ENCODE peak calls at places on chromosomes 11 and 22, in five cellular contexts. F is heart right ventricle, D is Panc1, M is ovary, G is tibial nerve. Z is an unnamed sample. For H3K4me1, the result is how much of the 10 kb centered on the place peaks cover.

GRCh38 chr11:65165847-65166317 is 4.2 kb upstream of the SPDYC start:
- DNase-seq in D (no peak), F (no peak), M (no peak), G (peak), Z (no peak)

GRCh38 chr11:25432376-25432775 is 899.6 kb upstream of the ANO3 start:
- DNase-seq in D (no peak), M (no peak), F (no peak), G (no peak), Z (no peak)

GRCh38 chr22:30880847-30881246 is 87.7 kb downstream of the MORC2 start:
- DNase-seq in G (no peak), F (no peak), D (no peak), M (no peak), Z (no peak)

GRCh38 chr22:40051322-40051721 is 56.6 kb downstream of the FAM83F start:
- DNase-seq in G (no peak), D (no peak), M (no peak), F (no peak), Z (no peak)

GRCh38 chr11:126406368-126406767 is 50.9 kb downstream of the ST3GAL4 start:
- DNase-seq in F (no peak), D (no peak), M (no peak), G (no peak), Z (no peak)

GRCh38 chr11:126305699-126306098 is 1.8 kb downstream of the DCPS start:
- DNase-seq in F (no peak), G (no peak), D (no peak), M (no peak), Z (no peak)

GRCh38 chr11:19680824-19681368 is 31.7 kb upstream of the NAV2 start:
- DNase-seq in D (no peak), G (no peak), M (no peak), F (no peak), Z (no peak)

GRCh38 chr11:9002920-9003572 is 755 bp downstream of the NRIP3 start:
- DNase-seq in M (no peak), D (no peak), G (no peak), F (no peak), Z (no peak)

GRCh38 chr11:46729110-46730027 is 10.4 kb downstream of the F2 start:
- DNase-seq in M (peak), D (no peak), F (no peak), G (no peak), Z (no peak)

GRCh38 chr11:126158054-126158791 is 53.2 kb downstream of the RPUSD4 start:
- DNase-seq in F (no peak), D (no peak), M (no peak), G (no peak), Z (no peak)

GRCh38 chr11:77522215-77522614 is 48.3 kb upstream of the PAK1 start:
- DNase-seq in M (no peak), G (no peak), F (no peak), D (no peak), Z (no peak)

GRCh38 chr11:70720291-70720690 is 322.0 kb downstream of the CTTN start:
- DNase-seq in D (no peak), M (no peak), F (no peak), G (no peak), Z (no peak)

GRCh38 chr22:46004105-46004866 is 27.3 kb upstream of the WNT7B start:
- DNase-seq in M (no peak), D (no peak), F (no peak), G (no peak), Z (no peak)
- H3K4me1 ChIP-seq in M (under half), D (under half), F (under half), G (under half), Z (under half)

GRCh38 chr11:14750911-14751310 is 107.3 kb downstream of the PDE3B start:
- DNase-seq in M (no peak), G (no peak), F (no peak), D (no peak), Z (no peak)
- H3K4me1 ChIP-seq in M (under half), G (under half), F (under half), D (under half), Z (under half)

DNA sequence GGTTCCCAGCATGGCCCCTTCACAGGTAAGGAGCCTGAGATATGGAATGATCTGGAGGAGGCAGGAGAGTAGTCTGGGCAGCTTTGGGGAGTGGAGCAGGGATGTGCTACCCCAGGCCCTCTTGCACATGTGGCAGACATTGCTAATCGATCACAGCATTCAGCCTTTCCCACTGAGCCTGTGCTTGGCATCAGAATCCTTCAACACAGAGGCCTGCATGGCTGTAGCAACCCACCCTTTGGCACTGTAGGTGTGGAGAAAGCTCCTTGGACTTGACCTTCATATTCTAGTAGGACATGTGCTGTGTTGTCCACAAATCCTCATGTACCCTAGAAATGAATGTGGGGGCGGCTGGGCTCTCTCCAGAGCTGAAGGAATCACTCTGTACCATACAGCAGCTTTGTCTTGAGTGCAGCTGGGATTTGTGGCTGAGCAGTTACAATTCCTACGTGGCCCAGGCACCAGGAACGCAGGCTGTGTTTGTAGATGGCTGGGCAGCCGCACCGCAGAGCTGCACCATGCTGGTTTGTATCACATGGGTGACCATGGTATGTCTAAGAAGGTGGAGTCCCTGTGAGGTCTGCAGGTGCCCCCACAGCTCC is 21.8 kb upstream of the PPP6R3 start:
- DNase-seq in F (no peak), G (no peak), D (no peak), M (no peak), Z (no peak)
- H3K4me1 ChIP-seq in F (under half), G (under half), D (under half), M (under half), Z (under half)

GRCh38 chr22:37025500-37026070 is 6.0 kb downstream of the MPST start:
- DNase-seq in F (no peak), D (no peak), G (no peak), M (no peak), Z (no peak)

GRCh38 chr22:37026325-37026724 is 6.8 kb downstream of the MPST start:
- DNase-seq in G (no peak), M (no peak), D (no peak), F (peak), Z (no peak)

GRCh38 chr22:37028692-37029674 is 9.4 kb downstream of the MPST start:
- DNase-seq in D (no peak), F (no peak), M (no peak), G (no peak), Z (no peak)

GRCh38 chr22:37024339-37025157 is 5.0 kb downstream of the MPST start:
- DNase-seq in F (no peak), D (no peak), G (no peak), M (no peak), Z (no peak)

DNA sequence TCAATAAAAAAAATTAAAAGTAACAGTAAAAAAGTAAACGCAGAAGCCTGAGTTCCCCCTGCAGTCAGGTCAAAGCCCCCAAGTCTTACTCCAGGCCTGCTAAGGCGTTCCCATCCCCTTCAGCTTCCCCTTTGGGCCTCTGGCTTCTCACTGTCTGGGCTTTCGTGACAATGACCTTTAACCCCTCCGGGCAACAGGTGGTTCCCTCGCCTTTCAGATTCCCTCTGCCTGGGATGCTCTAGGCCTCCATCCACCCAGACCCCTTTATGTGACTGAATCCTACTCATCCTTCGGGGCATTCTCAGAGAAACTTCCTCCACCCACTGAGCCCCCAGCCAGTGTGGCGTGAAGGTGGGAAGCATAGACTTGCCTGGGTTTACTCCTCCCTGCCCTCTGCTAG is 8.0 kb downstream of the MPST start:
- DNase-seq in F (no peak), G (no peak), D (no peak), M (no peak), Z (no peak)
- H3K4me1 ChIP-seq in F (under half), G (under half), D (under half), M (under half), Z (under half)

DNA sequence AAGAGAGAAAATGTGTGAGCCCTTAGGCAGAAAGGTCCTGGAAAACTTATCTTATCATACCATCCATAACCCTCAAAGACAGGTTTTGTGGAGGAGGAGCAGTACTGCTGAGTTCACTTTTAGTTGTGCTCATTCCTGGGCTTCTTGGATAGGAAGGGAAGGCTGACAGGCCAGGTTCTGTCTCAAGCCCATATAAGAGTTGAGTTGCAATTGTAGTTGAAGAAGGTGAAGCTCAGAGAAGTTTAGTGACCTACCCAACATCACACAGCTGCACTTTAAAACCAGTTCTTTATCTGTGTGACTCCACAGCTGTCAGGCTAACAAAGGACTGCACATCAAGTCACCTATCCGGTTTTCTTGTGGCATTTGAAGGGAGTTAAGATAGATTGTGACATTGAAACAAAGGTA is 13.0 kb downstream of the TEAD1 start:
- DNase-seq in D (no peak), M (no peak), F (no peak), G (no peak), Z (no peak)
- H3K4me1 ChIP-seq in D (half or more), M (under half), F (under half), G (under half), Z (under half)

GRCh38 chr11:72067676-72068075 is 12.7 kb downstream of the NUMA1 start:
- DNase-seq in M (no peak), F (no peak), D (no peak), G (no peak), Z (no peak)

GRCh38 chr11:72066855-72067254 is 13.5 kb downstream of the NUMA1 start:
- DNase-seq in D (no peak), F (no peak), M (no peak), G (no peak), Z (no peak)

GRCh38 chr11:72067266-72067665 is 13.1 kb downstream of the NUMA1 start:
- DNase-seq in D (no peak), M (no peak), G (no peak), F (no peak), Z (no peak)

GRCh38 chr11:72058416-72059034 is 21.8 kb downstream of the NUMA1 start:
- DNase-seq in M (no peak), D (no peak), F (no peak), G (no peak), Z (no peak)

GRCh38 chr11:72061739-72062396 is 18.5 kb downstream of the NUMA1 start:
- DNase-seq in D (no peak), M (no peak), G (no peak), F (no peak), Z (no peak)
- H3K4me1 ChIP-seq in D (under half), M (under half), G (under half), F (under half), Z (under half)

DNA sequence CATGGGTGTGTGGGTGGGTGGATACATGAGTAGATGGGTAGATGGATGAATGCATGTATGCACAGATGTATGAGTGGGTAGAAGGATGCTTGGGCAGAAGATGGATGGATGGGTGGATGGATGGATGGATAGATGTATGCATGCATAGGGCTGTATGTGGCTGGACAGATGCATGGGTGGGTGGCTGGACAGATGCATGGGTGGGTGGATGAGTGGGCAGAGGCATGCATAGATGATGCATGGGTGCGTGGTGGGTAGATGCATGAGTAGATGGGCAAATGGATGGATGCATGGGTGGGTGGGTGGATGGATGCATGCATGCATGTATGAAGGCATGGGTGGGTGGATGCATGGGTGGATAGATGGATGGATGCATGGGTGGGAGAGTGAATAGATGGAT is 6.8 kb upstream of the CD248 start:
- DNase-seq in G (no peak), F (no peak), M (no peak), D (no peak), Z (no peak)
- H3K4me1 ChIP-seq in G (under half), F (under half), M (under half), D (under half), Z (under half)

GRCh38 chr11:117068303-117068860 is 29.8 kb downstream of the SIK3 start:
- DNase-seq in D (no peak), F (no peak), M (no peak), G (no peak), Z (no peak)
- H3K4me1 ChIP-seq in D (under half), F (under half), M (under half), G (under half), Z (under half)